ENCODE peak calls at places on chromosomes 11 and 22, in eight cellular contexts. Q is PC-3, W is upper lobe of right lung, S is transverse colon, J is body of pancreas, I is uterus, Z is prostate gland, B is PC-9. R is an unnamed sample.

GRCh38 chr11:127288926-127289325 is 288.4 kb upstream of the KIRREL3 start:
- DNase-seq in Z (no peak), I (no peak), Q (no peak), J (no peak), W (no peak), S (no peak), B (no peak), R (no peak)

GRCh38 chr11:126545057-126545555 is 189.6 kb downstream of the ST3GAL4 start:
- DNase-seq in Q (no peak), S (no peak), W (no peak), J (no peak), I (no peak), Z (peak), B (no peak), R (no peak)

GRCh38 chr11:95081412-95081811 is 8.2 kb upstream of the ENDOD1 start:
- DNase-seq in I (peak), J (no peak), W (no peak), B (no peak), Q (no peak), S (no peak), Z (no peak), R (no peak)

GRCh38 chr11:83051760-83052671 is 19.7 kb downstream of the RAB30 start:
- DNase-seq in Z (peak), J (peak), I (no peak), S (no peak), W (no peak), B (peak), Q (peak), R (peak)

GRCh38 chr11:69253028-69253427 is 40.9 kb upstream of the MYEOV start:
- DNase-seq in Z (no peak), I (no peak), S (no peak), B (peak), Q (peak), J (peak), W (no peak), R (peak)

GRCh38 chr11:9459573-9460321 is 1.1 kb upstream of the ZNF143 start:
- DNase-seq in B (no peak), Q (peak), J (peak), Z (peak), W (peak), S (peak), I (peak), R (peak)

GRCh38 chr11:64334764-64335741 is 5.0 kb upstream of the CCDC88B start:
- DNase-seq in Z (no peak), Q (peak), J (peak), W (peak), B (peak), I (no peak), S (peak), R (peak)

GRCh38 chr22:27993201-27993635 is 74.2 kb upstream of the PITPNB start:
- DNase-seq in W (peak), J (peak), B (no peak), Q (no peak), I (peak), Z (no peak), S (peak), R (no peak)

GRCh38 chr11:96464695-96465307 is 75.0 kb downstream of the JRKL start:
- DNase-seq in I (no peak), Q (peak), Z (no peak), W (no peak), B (peak), J (no peak), S (no peak), R (peak)

GRCh38 chr11:87198266-87198881 is 160.6 kb downstream of the TMEM135 start:
- DNase-seq in J (no peak), W (no peak), Z (no peak), B (no peak), Q (peak), S (no peak), I (no peak), R (no peak)

GRCh38 chr11:68164437-68164836 is 43.2 kb upstream of the CHKA start:
- DNase-seq in S (no peak), I (no peak), Z (no peak), B (peak), Q (peak), J (no peak), W (no peak), R (peak)

GRCh38 chr22:28817919-28818859 is 17.8 kb upstream of the XBP1 start:
- DNase-seq in S (peak), I (no peak), W (peak), Q (peak), Z (peak), B (peak), J (peak), R (no peak)

GRCh38 chr11:102722804-102723203 is 1.9 kb downstream of the MMP8 start:
- DNase-seq in B (no peak), Z (no peak), W (no peak), Q (no peak), S (no peak), J (no peak), I (no peak), R (no peak)

GRCh38 chr22:39601180-39601535 is 30.6 kb downstream of the CACNA1I start:
- DNase-seq in B (no peak), Z (no peak), W (no peak), S (no peak), I (no peak), Q (no peak), J (no peak), R (no peak)

GRCh38 chr22:20656902-20657836 is 116.7 kb upstream of the SERPIND1 start:
- DNase-seq in S (no peak), J (no peak), W (no peak), B (no peak), Z (no peak), I (no peak), Q (no peak), R (no peak)

GRCh38 chr11:35935390-35935789 is 8.5 kb upstream of the LDLRAD3 start:
- DNase-seq in Z (peak), S (no peak), W (no peak), J (no peak), B (no peak), Q (no peak), I (no peak), R (no peak)

GRCh38 chr22:42001127-42001526 is 2.5 kb downstream of the WBP2NL start:
- DNase-seq in S (no peak), Z (no peak), W (no peak), B (no peak), I (no peak), Q (no peak), J (no peak), R (no peak)
- H3K27ac ChIP-seq in S (no peak), Z (no peak), W (no peak), B (no peak), I (no peak), Q (no peak), J (no peak), R (no peak)

DNA sequence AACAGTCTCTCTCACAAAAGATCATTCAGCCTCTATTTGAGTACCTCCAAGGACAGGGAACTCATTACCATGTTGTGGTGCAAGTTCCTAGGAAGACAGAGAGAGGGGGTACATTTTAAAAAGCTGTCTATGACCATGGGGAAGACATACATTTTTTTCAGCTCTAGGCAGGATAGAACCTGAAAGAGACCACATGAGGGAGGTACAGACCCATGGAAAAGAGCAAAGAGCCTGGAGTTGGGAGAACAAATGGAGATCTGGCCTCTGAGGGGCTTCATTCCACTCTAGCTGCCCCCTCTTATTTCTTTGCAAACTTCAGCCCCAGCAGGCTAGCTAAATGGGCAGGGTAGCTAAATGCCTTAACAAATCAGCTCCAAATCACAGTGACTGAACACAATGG is 36.3 kb downstream of the KCNC1 start:
- DNase-seq in Q (no peak), Z (no peak), W (no peak), J (no peak), B (no peak), S (no peak), I (no peak), R (no peak)
- TF ChIP-seq CTCF in Q (peak), Z (no peak), W (no peak), J (no peak), B (no peak), S (no peak), I (no peak), R (no peak)

GRCh38 chr11:65866524-65867283 is 5.9 kb downstream of the EFEMP2 start:
- DNase-seq in W (peak), Q (no peak), S (no peak), I (peak), J (no peak), Z (no peak), B (no peak), R (no peak)

GRCh38 chr11:65868907-65869306 is 3.7 kb downstream of the EFEMP2 start:
- DNase-seq in J (no peak), Z (no peak), W (no peak), S (no peak), Q (no peak), I (no peak), B (no peak), R (no peak)

GRCh38 chr11:65865550-65866172 is 5.4 kb downstream of the MUS81 start:
- DNase-seq in W (peak), I (peak), B (no peak), Z (no peak), S (no peak), Q (no peak), J (no peak), R (no peak)

GRCh38 chr11:65868076-65868667 is 4.4 kb downstream of the EFEMP2 start:
- DNase-seq in J (no peak), B (no peak), I (peak), S (no peak), W (no peak), Z (no peak), Q (no peak), R (no peak)

DNA sequence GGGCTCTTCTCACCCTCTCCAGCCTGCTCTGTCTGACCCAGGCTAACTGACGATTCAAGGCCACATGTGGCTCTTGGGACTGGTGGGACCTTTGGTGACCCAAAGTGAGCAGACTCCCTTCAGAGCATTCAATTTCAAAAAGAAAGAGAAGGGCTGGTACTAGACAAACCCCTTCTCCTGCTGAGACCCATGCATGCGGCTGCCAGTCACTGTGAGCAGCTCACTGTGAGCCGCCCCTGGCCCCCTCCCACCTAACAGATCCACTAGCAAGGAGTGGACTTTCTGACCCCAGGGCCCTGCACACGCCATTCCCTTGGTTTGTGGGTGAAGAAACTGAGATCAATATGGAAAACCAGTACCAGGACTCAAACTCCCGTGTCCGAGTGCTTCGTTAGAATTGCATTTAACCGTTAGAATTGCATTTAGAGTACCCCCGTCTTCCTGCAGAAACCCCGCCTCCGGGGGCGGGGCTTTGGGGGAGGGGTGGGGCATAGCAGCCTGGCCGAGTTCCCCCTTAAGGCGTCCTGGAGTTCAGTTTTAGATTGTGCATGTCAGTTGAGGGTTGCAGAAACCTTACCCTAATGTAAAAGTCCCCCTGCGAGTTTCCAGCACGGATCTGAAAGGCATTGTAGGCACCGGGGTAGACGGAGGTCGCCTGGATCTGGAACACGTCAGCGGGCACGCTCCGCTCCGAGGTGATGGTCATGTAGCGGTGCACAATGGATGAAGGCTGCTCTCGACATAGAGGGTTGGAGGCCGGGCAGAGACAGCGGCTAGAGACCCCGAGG is 5.1 kb downstream of the EFEMP2 start:
- DNase-seq in S (no peak), W (no peak), J (no peak), B (no peak), I (peak), Z (no peak), Q (no peak), R (no peak)
- H3K27ac ChIP-seq in S (no peak), W (no peak), J (no peak), B (no peak), I (no peak), Z (no peak), Q (no peak), R (peak)

GRCh38 chr11:131122448-131122847 is 206.2 kb upstream of the SNX19 start:
- DNase-seq in Z (no peak), Q (no peak), S (no peak), B (no peak), I (no peak), J (no peak), W (no peak), R (no peak)
- TF ChIP-seq CTCF in Z (no peak), Q (no peak), S (no peak), B (no peak), I (no peak), J (no peak), W (no peak), R (no peak)

DNA sequence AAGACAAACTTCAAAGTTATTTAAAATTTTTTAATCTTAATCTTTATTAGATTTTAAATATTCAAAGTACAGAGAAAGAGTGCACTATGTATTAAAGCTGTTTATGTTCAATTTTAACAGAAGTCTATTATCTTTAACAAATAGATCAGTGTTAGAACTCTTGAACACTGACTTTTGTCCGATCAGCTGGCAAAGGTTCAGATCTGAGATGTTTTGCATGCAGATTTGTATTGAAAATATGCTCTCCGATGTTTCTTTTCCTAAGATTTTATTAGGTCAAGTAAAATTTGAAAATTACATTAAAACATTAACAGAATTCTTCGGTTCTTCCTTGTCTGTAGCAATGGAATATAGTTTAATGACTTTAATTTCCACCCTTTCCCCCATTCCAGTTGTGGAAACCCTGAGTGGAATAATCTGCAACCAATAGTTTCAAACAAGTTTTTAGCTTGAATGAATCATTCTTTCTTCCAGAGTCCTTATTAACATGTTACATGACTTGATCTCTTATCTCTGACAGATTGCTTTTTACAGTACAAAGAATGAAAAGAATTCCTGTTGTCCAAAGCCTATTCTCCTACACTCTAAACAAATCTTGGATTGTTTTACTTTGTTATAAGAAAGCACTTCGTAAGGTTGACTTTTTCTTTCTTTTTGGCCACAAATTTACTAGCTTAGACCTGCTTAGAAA is 11.4 kb upstream of the TCP11L1 start:
- DNase-seq in W (no peak), Q (no peak), S (no peak), B (no peak), I (no peak), Z (no peak), J (no peak), R (no peak)
- H3K27ac ChIP-seq in W (no peak), Q (no peak), S (no peak), B (no peak), I (no peak), Z (no peak), J (no peak), R (no peak)

GRCh38 chr11:130428692-130429681 is 578 bp upstream of the ADAMTS8 start:
- DNase-seq in W (no peak), B (no peak), Z (no peak), Q (no peak), S (no peak), I (no peak), J (no peak), R (no peak)
- TF ChIP-seq CTCF in W (no peak), B (no peak), Z (no peak), Q (peak), S (no peak), I (no peak), J (no peak), R (no peak)

DNA sequence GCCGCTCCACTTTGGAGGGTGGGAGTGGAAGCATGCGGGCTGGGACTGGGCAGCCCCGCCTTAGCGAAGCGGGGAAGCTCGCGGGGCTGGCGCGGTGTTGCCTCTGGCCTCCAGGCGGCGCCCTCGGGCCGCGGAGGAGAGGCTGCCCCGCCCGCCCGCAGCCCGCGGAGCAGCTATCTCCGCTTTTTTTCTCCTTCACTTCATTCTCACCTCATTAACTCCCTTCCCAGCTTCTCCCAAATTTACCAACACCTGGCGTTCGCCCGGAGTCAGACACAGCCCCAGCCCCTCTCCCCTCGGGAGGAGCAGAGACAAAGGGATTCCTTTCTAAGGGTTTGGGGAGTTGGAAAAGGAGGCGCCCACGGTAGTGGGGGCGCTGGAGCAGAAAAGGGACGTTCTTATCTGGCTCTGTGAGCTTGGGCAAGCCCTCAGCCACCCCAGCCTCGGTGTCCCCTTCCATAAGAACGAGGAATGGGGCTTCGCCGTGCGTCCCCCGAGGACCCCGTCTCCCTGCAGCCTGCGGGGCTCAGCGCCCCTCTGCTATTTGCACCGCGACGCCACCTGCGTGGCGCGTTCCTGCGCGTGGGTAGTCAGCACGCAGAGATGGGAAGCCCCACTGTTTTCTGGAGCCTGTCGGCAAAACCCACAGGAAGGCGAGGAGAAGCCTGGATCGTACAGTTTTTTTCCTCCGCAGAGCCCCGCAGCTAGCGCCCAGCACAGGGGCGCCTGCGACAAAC is 1.5 kb upstream of the WNT11 start:
- DNase-seq in Q (peak), J (peak), B (peak), S (peak), I (peak), Z (peak), W (peak), R (peak)
- H3K27ac ChIP-seq in Q (no peak), J (peak), B (no peak), S (no peak), I (peak), Z (no peak), W (no peak), R (no peak)

GRCh38 chr11:70942593-70942992 is 309.8 kb downstream of the SHANK2 start:
- DNase-seq in B (no peak), S (no peak), W (no peak), I (no peak), Z (no peak), J (no peak), Q (no peak), R (no peak)
- TF ChIP-seq CTCF in B (peak), S (no peak), W (peak), I (no peak), Z (no peak), J (no peak), Q (peak), R (no peak)

DNA sequence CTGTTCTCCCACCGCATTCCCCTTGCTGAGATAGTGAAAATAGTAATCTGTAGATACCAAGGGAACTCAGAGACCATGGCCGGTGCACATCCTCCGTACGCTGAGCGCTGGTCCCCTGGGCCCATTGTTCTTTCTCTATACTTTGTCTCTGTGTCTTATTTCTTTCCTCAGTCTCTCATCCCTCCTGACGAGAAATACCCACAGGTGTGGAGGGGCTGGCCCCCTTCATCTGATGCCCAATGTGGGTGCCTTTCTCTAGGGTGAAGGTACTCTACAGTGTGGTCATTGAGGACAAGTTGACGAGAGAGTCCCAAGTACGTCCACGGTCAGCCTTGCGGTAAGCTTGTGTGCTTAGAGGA is 41.6 kb downstream of the IGLL1 start:
- DNase-seq in Z (no peak), Q (no peak), J (no peak), I (no peak), S (no peak), W (peak), B (no peak), R (no peak)
- H3K27ac ChIP-seq in Z (peak), Q (no peak), J (no peak), I (no peak), S (no peak), W (no peak), B (no peak), R (no peak)